ENCODE peak calls at places on chromosomes 11 and 22, in six cellular contexts. J, N, K, S, V and E are unnamed samples.

GRCh38 chr11:59755701-59756495 is 722 bp downstream of the STX3 start:
- DNase-seq in J (no peak), N (peak), K (peak), S (peak), V (peak), E (peak)

GRCh38 chr11:284081-285020 is 4.6 kb upstream of the PGGHG start:
- DNase-seq in J (no peak), N (no peak), K (no peak), S (no peak), V (no peak), E (no peak)

GRCh38 chr11:93747122-93747521 is 5.7 kb downstream of the C11orf54 start:
- DNase-seq in J (no peak), N (no peak), K (no peak), S (no peak), V (no peak), E (no peak)

GRCh38 chr11:117072517-117073218 is 25.6 kb downstream of the SIK3 start:
- DNase-seq in J (peak), N (no peak), K (peak), S (no peak), V (no peak), E (peak)

GRCh38 chr11:102583437-102583836 is 41.7 kb downstream of the MMP20 start:
- DNase-seq in J (no peak), N (no peak), K (no peak), S (no peak), V (no peak), E (no peak)

GRCh38 chr11:16169541-16169940 is 186.8 kb downstream of the SOX6 start:
- DNase-seq in J (no peak), N (no peak), K (peak), S (no peak), V (no peak), E (peak)

GRCh38 chr11:15195454-15196200 is 80.9 kb downstream of the INSC start:
- DNase-seq in J (no peak), N (no peak), K (no peak), S (no peak), V (no peak), E (no peak)

GRCh38 chr11:45107051-45107450 is 39.4 kb upstream of the PRDM11 start:
- DNase-seq in J (no peak), N (no peak), K (no peak), S (no peak), V (no peak), E (no peak)

GRCh38 chr11:80330302-80330701 is 889.5 kb upstream of the TENM4 start:
- DNase-seq in J (no peak), N (no peak), K (no peak), S (no peak), V (no peak), E (no peak)

GRCh38 chr11:73281796-73282660 is 9.9 kb downstream of the P2RY6 start:
- DNase-seq in J (no peak), N (no peak), K (no peak), S (no peak), V (no peak), E (no peak)

GRCh38 chr11:10930961-10931760 is 73.3 kb upstream of the ZBED5 start:
- DNase-seq in J (no peak), N (peak), K (peak), S (peak), V (peak), E (peak)

GRCh38 chr22:16974298-16975084 is 33.5 kb downstream of the GAB4 start:
- DNase-seq in J (no peak), N (no peak), K (no peak), S (no peak), V (no peak), E (no peak)

GRCh38 chr11:46421257-46421880 is 29.8 kb upstream of the CHRM4 start:
- DNase-seq in J (no peak), N (no peak), K (no peak), S (no peak), V (no peak), E (peak)

GRCh38 chr11:96328395-96329010 is 14.5 kb downstream of the MAML2 start:
- DNase-seq in J (no peak), N (no peak), K (no peak), S (no peak), V (no peak), E (peak)

GRCh38 chr22:26579331-26579886 is 10.5 kb downstream of the TPST2 start:
- DNase-seq in J (no peak), N (peak), K (no peak), S (no peak), V (peak), E (no peak)

GRCh38 chr11:19676508-19677379 is 35.9 kb upstream of the NAV2 start:
- DNase-seq in J (peak), N (no peak), K (no peak), S (peak), V (no peak), E (no peak)

GRCh38 chr11:13923716-13924650 is 38.5 kb upstream of the SPON1 start:
- DNase-seq in J (no peak), N (peak), K (no peak), S (no peak), V (no peak), E (no peak)

GRCh38 chr11:57499413-57499982 is 16.0 kb downstream of the SLC43A1 start:
- DNase-seq in J (peak), N (no peak), K (peak), S (peak), V (no peak), E (peak)

GRCh38 chr11:102061276-102061675 is 14.0 kb downstream of the CFAP300 start:
- DNase-seq in J (no peak), N (no peak), K (no peak), S (no peak), V (no peak), E (peak)

GRCh38 chr11:24588075-24588474 is 91.2 kb downstream of the LUZP2 start:
- DNase-seq in J (no peak), N (no peak), K (no peak), S (no peak), V (no peak), E (peak)

GRCh38 chr11:109641549-109641948 is 219.6 kb downstream of the C11orf87 start:
- DNase-seq in J (no peak), N (no peak), K (peak), S (peak), V (no peak), E (peak)

GRCh38 chr11:80331694-80332093 is 890.9 kb upstream of the TENM4 start:
- DNase-seq in J (no peak), N (no peak), K (no peak), S (no peak), V (no peak), E (no peak)

GRCh38 chr11:118634435-118635236 is 27.2 kb downstream of the PHLDB1 start:
- DNase-seq in J (no peak), N (no peak), K (peak), S (peak), V (no peak), E (peak)

GRCh38 chr22:43811777-43812148 is 342 bp downstream of the EFCAB6 start:
- DNase-seq in J (no peak), N (no peak), K (peak), S (no peak), V (no peak), E (peak)

GRCh38 chr11:48034926-48035876 is 54.8 kb downstream of the PTPRJ start:
- DNase-seq in J (no peak), N (no peak), K (peak), S (no peak), V (no peak), E (peak)

GRCh38 chr11:2271327-2272240 is 1.2 kb upstream of the ASCL2 start:
- DNase-seq in J (no peak), N (no peak), K (no peak), S (peak), V (no peak), E (no peak)

GRCh38 chr11:25927391-25927790 is 404.5 kb upstream of the ANO3 start:
- DNase-seq in J (no peak), N (no peak), K (no peak), S (no peak), V (no peak), E (no peak)